ENCODE peak calls at places on chromosomes 11 and 22, in five cellular contexts. T, F, R, J and X are unnamed samples.

GRCh38 chr11:29129850-29130249 is 887.0 kb downstream of the KCNA4 start:
- DNase-seq in F (no peak), R (no peak), J (no peak), T (no peak), X (no peak)

GRCh38 chr22:39288135-39288898 is 31.1 kb downstream of the RPL3 start:
- DNase-seq in R (no peak), T (no peak), F (no peak), J (no peak), X (no peak)

GRCh38 chr11:114160884-114161283 is 101.4 kb downstream of the ZBTB16 start:
- DNase-seq in F (no peak), J (no peak), T (no peak), R (no peak), X (no peak)

GRCh38 chr11:71488086-71488967 is 35.3 kb downstream of the NADSYN1 start:
- DNase-seq in T (no peak), R (no peak), J (peak), F (peak), X (peak)

GRCh38 chr11:15149050-15149449 is 34.3 kb downstream of the INSC start:
- DNase-seq in T (no peak), J (no peak), R (no peak), F (no peak), X (no peak)

GRCh38 chr11:96061730-96062524 is 138.0 kb upstream of the MTMR2 start:
- DNase-seq in T (no peak), F (no peak), J (no peak), R (no peak), X (no peak)

GRCh38 chr11:117998664-117999353 is 12.6 kb downstream of the IL10RA start:
- DNase-seq in R (no peak), T (no peak), F (peak), J (no peak), X (no peak)

GRCh38 chr22:49748514-49748913 is 79.2 kb downstream of the BRD1 start:
- DNase-seq in R (no peak), F (no peak), J (no peak), T (no peak), X (no peak)

GRCh38 chr11:76094729-76095128 is 111.6 kb downstream of the WNT11 start:
- DNase-seq in R (no peak), T (no peak), F (no peak), J (no peak), X (no peak)

GRCh38 chr11:128764617-128765095 is 70.8 kb downstream of the FLI1 start:
- DNase-seq in F (no peak), T (no peak), J (no peak), R (no peak), X (no peak)

DNA sequence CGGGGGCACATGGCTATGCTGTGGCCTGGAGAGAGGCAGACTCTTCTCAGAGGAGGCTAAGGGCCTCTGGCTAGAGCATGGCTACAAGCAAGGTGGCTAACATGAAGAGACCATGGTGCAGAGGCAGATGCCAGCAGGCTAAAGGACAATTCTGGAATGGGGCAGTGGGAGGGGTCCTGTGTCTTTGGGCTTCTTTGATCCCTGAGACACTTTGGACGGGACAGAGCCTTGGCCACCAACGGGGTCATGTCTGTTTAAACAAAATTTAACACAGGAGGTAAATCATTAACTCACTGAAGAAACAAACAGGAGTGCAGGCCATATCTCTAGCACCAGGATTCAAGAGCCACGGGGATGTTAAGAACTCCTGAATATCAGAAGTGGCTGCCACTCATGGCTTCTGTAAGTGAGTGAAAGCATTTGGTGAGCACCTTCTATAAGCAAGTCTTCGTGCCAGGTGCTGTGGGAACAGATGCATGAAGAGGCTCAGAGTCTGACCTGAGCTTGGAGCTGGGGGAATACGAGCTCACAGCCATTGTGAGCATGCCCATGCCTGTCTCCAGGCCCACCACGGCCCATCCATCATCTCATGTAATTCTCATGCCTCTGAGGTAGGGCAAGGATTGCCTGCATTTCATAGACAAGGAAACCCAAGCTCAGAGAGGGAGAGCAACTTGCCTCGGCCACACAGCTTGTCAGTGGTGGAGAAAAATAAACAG is 18.3 kb upstream of the ZNRF3 start:
- DNase-seq in J (no peak), T (no peak), F (peak), R (no peak), X (no peak)
- H3K27ac ChIP-seq in J (no peak), T (no peak), F (no peak), R (no peak), X (no peak)

GRCh38 chr11:113134605-113135004 is 173.4 kb downstream of the NCAM1 start:
- DNase-seq in R (no peak), F (no peak), J (no peak), T (no peak), X (no peak)

GRCh38 chr11:113142508-113142907 is 171.9 kb upstream of the TTC12 start:
- DNase-seq in F (no peak), R (no peak), J (no peak), T (no peak), X (no peak)

GRCh38 chr11:113141010-113141409 is 173.4 kb upstream of the TTC12 start:
- DNase-seq in F (no peak), T (no peak), J (no peak), R (no peak), X (no peak)

GRCh38 chr11:113138731-113139130 is 175.7 kb upstream of the TTC12 start:
- DNase-seq in F (no peak), J (no peak), T (no peak), R (no peak), X (no peak)

DNA sequence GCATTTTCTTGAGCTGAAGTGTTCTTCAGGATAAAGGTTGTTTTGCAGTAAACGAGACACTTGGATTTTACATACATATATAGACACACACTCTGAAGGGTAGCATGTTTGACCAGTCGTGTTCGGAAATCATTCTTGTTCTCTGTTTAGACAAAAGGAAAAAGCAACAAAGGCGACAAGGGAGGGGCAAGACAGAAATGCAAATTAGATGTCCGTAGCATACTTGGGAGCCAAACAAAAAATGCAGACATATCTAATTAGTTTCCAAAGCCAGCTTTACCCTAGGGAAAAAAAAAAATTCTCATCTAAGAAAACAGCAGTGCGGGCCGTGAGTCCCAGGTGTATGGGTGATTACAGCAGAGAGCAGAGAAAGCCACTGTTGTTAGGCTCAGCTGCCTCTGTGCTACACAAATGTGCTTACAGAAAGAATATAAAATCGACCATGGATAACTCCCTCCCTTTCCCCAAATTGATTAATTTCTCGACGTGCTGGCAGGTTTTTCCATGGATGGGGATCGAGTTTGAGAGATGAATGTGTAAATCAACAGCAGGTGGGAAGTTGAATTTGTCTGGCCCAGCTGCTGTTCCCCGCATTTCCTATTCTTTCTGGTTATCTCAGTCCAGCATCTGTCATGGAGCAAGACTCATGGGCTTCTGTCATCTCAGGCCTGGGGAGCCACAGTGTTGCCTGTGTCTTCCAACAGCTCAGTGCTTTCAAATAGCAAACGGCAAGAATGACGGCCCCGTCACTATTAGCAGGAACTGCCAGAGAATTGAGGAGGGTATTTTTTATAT is 176.5 kb upstream of the TTC12 start:
- DNase-seq in F (no peak), J (no peak), R (no peak), T (no peak), X (no peak)
- H3K27ac ChIP-seq in F (no peak), J (no peak), R (no peak), T (no peak), X (no peak)

GRCh38 chr11:69052343-69053168 is 3.8 kb downstream of the TPCN2 start:
- DNase-seq in T (no peak), F (no peak), J (no peak), R (no peak), X (no peak)

GRCh38 chr11:69049490-69049867 is 747 bp downstream of the TPCN2 start:
- DNase-seq in R (no peak), F (no peak), T (no peak), J (no peak), X (no peak)

GRCh38 chr11:69051381-69052342 is 2.9 kb downstream of the TPCN2 start:
- DNase-seq in J (no peak), R (no peak), T (no peak), F (no peak), X (no peak)

GRCh38 chr11:69048718-69049489 is at the start of gene TPCN2:
- DNase-seq in F (peak), R (peak), J (peak), T (peak), X (peak)

GRCh38 chr11:69050592-69051380 is 2.1 kb downstream of the TPCN2 start:
- DNase-seq in R (no peak), J (no peak), F (no peak), T (no peak), X (no peak)
- H3K27ac ChIP-seq in R (no peak), J (no peak), F (no peak), T (peak), X (no peak)

GRCh38 chr11:61926235-61926634 is 8.9 kb upstream of the RAB3IL1 start:
- DNase-seq in F (no peak), T (no peak), J (no peak), R (no peak), X (no peak)

GRCh38 chr11:61921446-61921845 is 4.1 kb upstream of the RAB3IL1 start:
- DNase-seq in J (peak), F (peak), T (no peak), R (no peak), X (no peak)

GRCh38 chr11:61924016-61924360 is 6.6 kb upstream of the RAB3IL1 start:
- DNase-seq in T (no peak), R (no peak), J (no peak), F (no peak), X (no peak)

GRCh38 chr11:61922539-61922938 is 5.2 kb upstream of the RAB3IL1 start:
- DNase-seq in J (peak), T (peak), F (peak), R (no peak), X (no peak)

GRCh38 chr11:61923166-61924015 is 6.0 kb upstream of the RAB3IL1 start:
- DNase-seq in F (peak), J (peak), T (peak), R (no peak), X (no peak)
- H3K27ac ChIP-seq in F (peak), J (peak), T (peak), R (no peak), X (no peak)

DNA sequence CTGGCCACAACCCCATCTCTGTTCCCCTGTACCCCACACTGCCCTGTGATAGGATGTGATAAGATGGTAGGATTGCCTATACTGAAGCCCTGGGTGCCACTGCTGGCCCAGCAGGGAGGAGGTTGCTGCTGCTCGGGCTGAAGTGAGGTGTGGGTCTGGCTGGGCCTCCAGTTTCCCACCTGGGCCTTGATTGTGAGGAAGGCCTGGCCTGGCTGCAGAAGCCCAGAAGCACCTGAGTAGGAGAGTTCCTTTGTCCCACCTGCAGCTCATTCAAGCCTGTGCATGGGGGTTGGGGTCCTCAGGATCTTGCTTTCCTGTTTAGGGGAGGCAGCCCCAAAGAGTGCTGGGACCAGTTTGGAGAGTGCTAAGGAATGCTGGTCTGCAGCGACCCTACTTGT is 3.3 kb downstream of the ST3GAL4 start:
- DNase-seq in J (peak), R (no peak), T (peak), F (peak), X (no peak)
- H3K27ac ChIP-seq in J (peak), R (no peak), T (peak), F (peak), X (no peak)

GRCh38 chr11:73187854-73188253 is 30.2 kb upstream of the P2RY2 start:
- DNase-seq in J (no peak), T (no peak), F (no peak), R (no peak), X (no peak)

GRCh38 chr11:73188301-73188700 is 29.8 kb upstream of the P2RY2 start:
- DNase-seq in J (no peak), F (no peak), T (peak), R (no peak), X (no peak)

GRCh38 chr11:73190557-73190885 is 27.6 kb upstream of the P2RY2 start:
- DNase-seq in F (peak), T (no peak), J (no peak), R (no peak), X (no peak)

GRCh38 chr11:73189723-73190556 is 28.1 kb upstream of the P2RY2 start:
- DNase-seq in F (peak), J (no peak), R (no peak), T (no peak), X (no peak)

DNA sequence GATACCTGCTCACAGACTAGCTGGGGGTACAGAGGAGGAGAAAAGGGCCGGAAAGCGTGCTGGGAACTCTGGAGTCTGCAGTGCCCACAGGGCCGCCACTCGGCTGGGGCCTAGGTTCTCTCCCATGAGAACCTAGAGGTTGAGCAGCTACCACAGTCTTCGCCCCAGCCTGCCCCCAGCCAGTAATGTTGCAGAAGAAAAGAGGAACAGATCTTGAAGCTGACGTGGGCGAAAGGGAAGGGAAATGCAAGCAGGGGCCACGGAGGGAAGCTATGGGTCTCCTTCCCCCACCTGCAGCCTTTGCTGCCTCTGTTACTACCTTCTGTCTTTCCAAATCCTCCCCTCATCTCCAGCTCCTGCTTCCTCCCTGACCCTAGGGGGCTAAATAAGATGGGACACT is 28.8 kb upstream of the P2RY2 start:
- DNase-seq in R (no peak), F (peak), T (no peak), J (no peak), X (no peak)
- H3K27ac ChIP-seq in R (no peak), F (no peak), T (no peak), J (no peak), X (no peak)